ENCODE peak calls at places on chromosomes 16 and 17, in ten cellular contexts. B, C, S, M, V, U, L, W, T and J are unnamed samples.

GRCh38 chr16:30491744-30492308 is 19.3 kb downstream of the ITGAL start:
- DNase-seq in B (peak), C (no peak), S (no peak), M (no peak), V (peak), U (no peak), L (no peak), W (no peak), T (no peak), J (no peak)

GRCh38 chr16:84382396-84382795 is 14.1 kb downstream of the ATP2C2 start:
- DNase-seq in B (no peak), C (no peak), S (no peak), M (no peak), V (no peak), U (no peak), L (no peak), W (no peak), T (no peak), J (no peak)

GRCh38 chr16:89602273-89602951 is 11.0 kb upstream of the DPEP1 start:
- DNase-seq in B (peak), C (peak), S (no peak), M (peak), V (peak), U (no peak), L (peak), W (peak), T (peak), J (no peak)

GRCh38 chr17:67139784-67140665 is 95.7 kb downstream of the CACNG1 start:
- DNase-seq in B (no peak), C (no peak), S (no peak), M (peak), V (peak), U (no peak), L (no peak), W (peak), T (no peak), J (no peak)

GRCh38 chr16:2154533-2155090 is 970 bp upstream of the TRAF7 start:
- DNase-seq in B (no peak), C (no peak), S (no peak), M (no peak), V (peak), U (no peak), L (peak), W (no peak), T (no peak), J (no peak)

GRCh38 chr16:49575352-49576172 is 202.0 kb downstream of the C16orf78 start:
- DNase-seq in B (no peak), C (no peak), S (no peak), M (no peak), V (no peak), U (no peak), L (no peak), W (peak), T (no peak), J (no peak)

GRCh38 chr17:74963656-74964055 is 8.9 kb downstream of the HID1 start:
- DNase-seq in B (no peak), C (no peak), S (no peak), M (peak), V (no peak), U (no peak), L (no peak), W (peak), T (no peak), J (no peak)

GRCh38 chr17:28755486-28755885 is 11.7 kb downstream of the TRAF4 start:
- DNase-seq in B (no peak), C (no peak), S (no peak), M (no peak), V (no peak), U (no peak), L (no peak), W (peak), T (no peak), J (no peak)

GRCh38 chr17:56595831-56596740 is 2.6 kb downstream of the NOG start:
- DNase-seq in B (no peak), C (peak), S (no peak), M (peak), V (peak), U (no peak), L (no peak), W (peak), T (peak), J (no peak)